ENCODE peak calls at places on chromosome 19, in four cellular contexts. Z is GM12878, E is K562, F is HepG2. M is an unnamed sample.

GRCh38 chr19:33400856-33401682 is 27.6 kb downstream of the CEBPG start:
- DNase-seq in Z (no peak), E (no peak), F (peak; percentile 44), M (no peak)

GRCh38 chr19:50190439-50190891 is 13.0 kb upstream of the MYH14 start:
- DNase-seq in Z (peak; percentile 37), E (no peak), F (no peak), M (no peak)

GRCh38 chr19:58513213-58513693 is 1.5 kb upstream of the SLC27A5 start:
- DNase-seq in Z (no peak), E (no peak), F (no peak), M (no peak)

GRCh38 chr19:27773318-27774094 is 1439.4 kb downstream of the UQCRFS1 start:
- DNase-seq in Z (no peak), E (no peak), F (no peak), M (no peak)

GRCh38 chr19:40592170-40592569 is 9.0 kb upstream of the LTBP4 start:
- DNase-seq in Z (no peak), E (no peak), F (peak; percentile 36), M (peak; percentile 89)

GRCh38 chr19:50718255-50719118 is 1.1 kb downstream of the SHANK1 start:
- DNase-seq in Z (no peak), E (peak; percentile 60), F (no peak), M (peak; percentile 56)

GRCh38 chr19:4229179-4229931 is at the start of gene EBI3:
- DNase-seq in Z (peak; percentile 88), E (peak; percentile 77), F (no peak), M (peak; percentile 37)

GRCh38 chr19:30406220-30406944 is 34.2 kb downstream of the ZNF536 start:
- DNase-seq in Z (no peak), E (no peak), F (peak; percentile 10), M (peak; percentile 56)

GRCh38 chr19:35080613-35081170 is 34.9 kb upstream of the FXYD3 start:
- DNase-seq in Z (no peak), E (no peak), F (no peak), M (no peak)

GRCh38 chr19:15173746-15174404 is 26.9 kb downstream of the NOTCH3 start:
- DNase-seq in Z (no peak), E (no peak), F (peak; percentile 40), M (peak; percentile 49)

GRCh38 chr19:42928896-42929295 is 8.1 kb downstream of the PSG7 start:
- DNase-seq in Z (no peak), E (no peak), F (no peak), M (no peak)

DNA sequence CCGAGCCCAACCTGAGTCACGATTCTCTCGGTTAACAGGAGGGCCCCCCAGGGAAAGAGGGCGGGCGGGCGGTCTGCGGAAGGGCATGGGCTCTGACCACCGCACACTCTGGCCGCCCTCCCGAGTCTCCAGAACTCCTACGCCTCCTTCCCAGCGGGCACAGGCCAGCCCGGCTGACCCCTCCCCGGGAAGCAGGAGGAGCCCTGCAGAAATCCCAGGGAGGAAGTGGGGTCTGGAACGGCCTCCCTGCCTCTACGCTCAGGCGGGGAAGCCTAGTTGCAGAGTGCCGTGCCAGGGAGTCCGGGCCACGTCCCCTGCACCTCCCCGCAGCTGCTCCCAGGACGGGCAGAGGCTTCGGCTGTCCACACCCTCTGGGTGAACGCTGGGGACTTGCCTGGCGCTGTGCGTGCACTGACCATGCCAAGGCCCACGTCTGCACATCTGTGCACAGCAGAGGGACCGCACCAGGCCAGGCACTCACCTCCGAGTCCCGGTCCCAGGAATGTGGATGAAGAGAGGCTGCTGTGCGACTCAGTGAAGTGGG is 20.8 kb downstream of the TCF3 start:
- DNase-seq in Z (no peak), E (no peak), F (no peak), M (no peak)
- H3K36me3 ChIP-seq in Z (peaks cover 44% of the 10 kb centered on the region), E (peaks cover 76% of the 10 kb centered on the region), F (peaks cover 28% of the 10 kb centered on the region), M (peaks cover 6% of the 10 kb centered on the region)

GRCh38 chr19:49106648-49107135 is 7.5 kb upstream of the LIN7B start:
- DNase-seq in Z (no peak), E (peak; percentile 34), F (peak; percentile 59), M (peak; percentile 81)
- TF ChIP-seq JUNB in Z (no peak), E (no peak), F (no peak), M (no peak)

GRCh38 chr19:45782820-45783785 is 813 bp upstream of the DMPK start:
- DNase-seq in Z (no peak), E (no peak), F (no peak), M (no peak)
- H2AFZ ChIP-seq in Z (no peak overlapping the region), E (no peak overlapping the region), F (no peak overlapping the region), M (no peak overlapping the region)

GRCh38 chr19:19279853-19280252 is 6.8 kb upstream of the TM6SF2 start:
- DNase-seq in Z (no peak), E (no peak), F (no peak), M (no peak)

GRCh38 chr19:19280561-19280960 is 7.5 kb upstream of the TM6SF2 start:
- DNase-seq in Z (no peak), E (no peak), F (no peak), M (no peak)

GRCh38 chr19:19285723-19286122 is 12.6 kb upstream of the TM6SF2 start:
- DNase-seq in Z (no peak), E (no peak), F (no peak), M (no peak)
- H3K36me3 ChIP-seq in Z (peaks cover 2% of the 10 kb centered on the region), E (peaks cover 62% of the 10 kb centered on the region), F (peaks cover 31% of the 10 kb centered on the region), M (peaks cover 6% of the 10 kb centered on the region)

GRCh38 chr19:17441241-17442135 is 7.0 kb downstream of the TMEM221 start:
- DNase-seq in Z (no peak), E (peak; percentile 55), F (peak; percentile 29), M (peak; percentile 75)
- TF ChIP-seq JUNB in Z (no peak), E (no peak), F (no peak), M (no peak)

GRCh38 chr19:1275976-1276619 is 768 bp downstream of the FAM174C start:
- DNase-seq in Z (no peak), E (no peak), F (no peak), M (no peak)

GRCh38 chr19:1278074-1278473 is 2.7 kb downstream of the FAM174C start:
- DNase-seq in Z (no peak), E (no peak), F (no peak), M (no peak)

GRCh38 chr19:1275260-1275975 is at the start of gene FAM174C:
- DNase-seq in Z (peak; percentile 87), E (peak; percentile 86), F (peak; percentile 91), M (peak; percentile 98)

GRCh38 chr19:1277061-1277460 is 1.7 kb downstream of the FAM174C start:
- DNase-seq in Z (no peak), E (no peak), F (no peak), M (no peak)

GRCh38 chr19:1276620-1277007 is 1.3 kb downstream of the FAM174C start:
- DNase-seq in Z (no peak), E (no peak), F (no peak), M (no peak)
- H2AFZ ChIP-seq in Z (no peak overlapping the region), E (no peak overlapping the region), F (no peak overlapping the region), M (no peak overlapping the region)

GRCh38 chr19:56101095-56101494 is 20.0 kb downstream of the ZNF787 start:
- DNase-seq in Z (no peak), E (no peak), F (no peak), M (no peak)
- H3K36me3 ChIP-seq in Z (peaks cover 28% of the 10 kb centered on the region), E (peaks cover 68% of the 10 kb centered on the region), F (peaks cover 66% of the 10 kb centered on the region), M (peaks cover 4% of the 10 kb centered on the region)

GRCh38 chr19:39434123-39435076 is 1.3 kb downstream of the RPS16 start:
- DNase-seq in Z (no peak), E (no peak), F (no peak), M (no peak)
- TF ChIP-seq JUNB in Z (no peak), E (no peak), F (no peak), M (no peak)